ENCODE peak calls at places on chromosomes 7 and 10, in seven cellular contexts. One of them, this sample, is unnamed.

GRCh38 chr7:84372155-84372621 is 177.6 kb upstream of the SEMA3A start:
- DNase-seq in left ventricle myocardium superior: no peak
- DNase-seq in NCI-H1092 treated with DMSO at 0.1 percent for 48 hours: no peak
- DNase-seq in activated T-helper 1 cell treated with Interleukin-2 at 50 U/mL for 16 hours: no peak
- DNase-seq in fibroblast of the aortic adventitia: peak
- DNase-seq in IMR-90: peak
- DNase-seq in non-pigmented ciliary epithelial cell: peak
- DNase-seq in this sample: no peak

GRCh38 chr7:5472432-5473315 is 49.0 kb upstream of the TNRC18 start:
- DNase-seq in fibroblast of the aortic adventitia: no peak
- DNase-seq in non-pigmented ciliary epithelial cell: no peak
- DNase-seq in left ventricle myocardium superior: no peak
- DNase-seq in NCI-H1092 treated with DMSO at 0.1 percent for 48 hours: peak
- DNase-seq in activated T-helper 1 cell treated with Interleukin-2 at 50 U/mL for 16 hours: no peak
- DNase-seq in IMR-90: no peak
- DNase-seq in this sample: no peak

GRCh38 chr7:121151663-121152344 is 163.3 kb downstream of the CPED1 start:
- DNase-seq in activated T-helper 1 cell treated with Interleukin-2 at 50 U/mL for 16 hours: no peak
- DNase-seq in NCI-H1092 treated with DMSO at 0.1 percent for 48 hours: no peak
- DNase-seq in IMR-90: no peak
- DNase-seq in non-pigmented ciliary epithelial cell: no peak
- DNase-seq in fibroblast of the aortic adventitia: no peak
- DNase-seq in left ventricle myocardium superior: no peak
- DNase-seq in this sample: no peak

GRCh38 chr10:62244785-62245595 is 23.7 kb downstream of the RTKN2 start:
- DNase-seq in fibroblast of the aortic adventitia: peak
- DNase-seq in left ventricle myocardium superior: no peak
- DNase-seq in non-pigmented ciliary epithelial cell: no peak
- DNase-seq in NCI-H1092 treated with DMSO at 0.1 percent for 48 hours: peak
- DNase-seq in activated T-helper 1 cell treated with Interleukin-2 at 50 U/mL for 16 hours: peak
- DNase-seq in IMR-90: peak
- DNase-seq in this sample: no peak

GRCh38 chr10:90398551-90398950 is 459.3 kb downstream of the HTR7 start:
- DNase-seq in activated T-helper 1 cell treated with Interleukin-2 at 50 U/mL for 16 hours: no peak
- DNase-seq in left ventricle myocardium superior: no peak
- DNase-seq in IMR-90: peak
- DNase-seq in NCI-H1092 treated with DMSO at 0.1 percent for 48 hours: no peak
- DNase-seq in non-pigmented ciliary epithelial cell: no peak
- DNase-seq in fibroblast of the aortic adventitia: peak
- DNase-seq in this sample: no peak

GRCh38 chr10:89591111-89591795 is 53.8 kb downstream of the PANK1 start:
- DNase-seq in non-pigmented ciliary epithelial cell: no peak
- DNase-seq in left ventricle myocardium superior: peak
- DNase-seq in NCI-H1092 treated with DMSO at 0.1 percent for 48 hours: no peak
- DNase-seq in activated T-helper 1 cell treated with Interleukin-2 at 50 U/mL for 16 hours: no peak
- DNase-seq in IMR-90: peak
- DNase-seq in fibroblast of the aortic adventitia: no peak
- DNase-seq in this sample: no peak

GRCh38 chr10:33116293-33116697 is 158.3 kb upstream of the ITGB1 start:
- DNase-seq in NCI-H1092 treated with DMSO at 0.1 percent for 48 hours: peak
- DNase-seq in non-pigmented ciliary epithelial cell: no peak
- DNase-seq in activated T-helper 1 cell treated with Interleukin-2 at 50 U/mL for 16 hours: no peak
- DNase-seq in fibroblast of the aortic adventitia: peak
- DNase-seq in IMR-90: peak
- DNase-seq in left ventricle myocardium superior: no peak
- DNase-seq in this sample: peak

GRCh38 chr7:38920731-38921130 is 11.7 kb upstream of the VPS41 start:
- DNase-seq in activated T-helper 1 cell treated with Interleukin-2 at 50 U/mL for 16 hours: no peak
- DNase-seq in fibroblast of the aortic adventitia: no peak
- DNase-seq in non-pigmented ciliary epithelial cell: no peak
- DNase-seq in IMR-90: no peak
- DNase-seq in NCI-H1092 treated with DMSO at 0.1 percent for 48 hours: no peak
- DNase-seq in left ventricle myocardium superior: no peak
- DNase-seq in this sample: no peak

GRCh38 chr7:123748171-123748733 is 551 bp downstream of the WASL start:
- DNase-seq in IMR-90: peak
- DNase-seq in left ventricle myocardium superior: peak
- DNase-seq in fibroblast of the aortic adventitia: peak
- DNase-seq in NCI-H1092 treated with DMSO at 0.1 percent for 48 hours: peak
- DNase-seq in activated T-helper 1 cell treated with Interleukin-2 at 50 U/mL for 16 hours: peak
- DNase-seq in non-pigmented ciliary epithelial cell: no peak
- DNase-seq in this sample: no peak

GRCh38 chr7:68245688-68246087 is 1249.1 kb downstream of the TYW1 start:
- DNase-seq in left ventricle myocardium superior: no peak
- DNase-seq in NCI-H1092 treated with DMSO at 0.1 percent for 48 hours: no peak
- DNase-seq in activated T-helper 1 cell treated with Interleukin-2 at 50 U/mL for 16 hours: no peak
- DNase-seq in fibroblast of the aortic adventitia: no peak
- DNase-seq in IMR-90: no peak
- DNase-seq in non-pigmented ciliary epithelial cell: no peak
- DNase-seq in this sample: no peak

GRCh38 chr10:124565565-124566221 is 104.1 kb downstream of the LHPP start:
- DNase-seq in IMR-90: no peak
- DNase-seq in activated T-helper 1 cell treated with Interleukin-2 at 50 U/mL for 16 hours: no peak
- DNase-seq in left ventricle myocardium superior: peak
- DNase-seq in NCI-H1092 treated with DMSO at 0.1 percent for 48 hours: peak
- DNase-seq in fibroblast of the aortic adventitia: no peak
- DNase-seq in non-pigmented ciliary epithelial cell: no peak
- DNase-seq in this sample: no peak

GRCh38 chr7:151727579-151728285 is 149.2 kb downstream of the PRKAG2 start:
- DNase-seq in activated T-helper 1 cell treated with Interleukin-2 at 50 U/mL for 16 hours: no peak
- DNase-seq in left ventricle myocardium superior: peak
- DNase-seq in fibroblast of the aortic adventitia: peak
- DNase-seq in IMR-90: peak
- DNase-seq in non-pigmented ciliary epithelial cell: peak
- DNase-seq in NCI-H1092 treated with DMSO at 0.1 percent for 48 hours: no peak
- DNase-seq in this sample: no peak

GRCh38 chr7:121824276-121824675 is 48.7 kb upstream of the PTPRZ1 start:
- DNase-seq in non-pigmented ciliary epithelial cell: no peak
- DNase-seq in fibroblast of the aortic adventitia: no peak
- DNase-seq in NCI-H1092 treated with DMSO at 0.1 percent for 48 hours: no peak
- DNase-seq in IMR-90: no peak
- DNase-seq in activated T-helper 1 cell treated with Interleukin-2 at 50 U/mL for 16 hours: no peak
- DNase-seq in left ventricle myocardium superior: no peak
- DNase-seq in this sample: no peak

GRCh38 chr7:88452648-88453047 is 146.0 kb upstream of the STEAP4 start:
- DNase-seq in fibroblast of the aortic adventitia: no peak
- DNase-seq in activated T-helper 1 cell treated with Interleukin-2 at 50 U/mL for 16 hours: no peak
- DNase-seq in NCI-H1092 treated with DMSO at 0.1 percent for 48 hours: no peak
- DNase-seq in IMR-90: no peak
- DNase-seq in non-pigmented ciliary epithelial cell: no peak
- DNase-seq in left ventricle myocardium superior: no peak
- DNase-seq in this sample: no peak

GRCh38 chr10:80454526-80455460 is 683 bp downstream of the TSPAN14 start:
- DNase-seq in left ventricle myocardium superior: peak
- DNase-seq in activated T-helper 1 cell treated with Interleukin-2 at 50 U/mL for 16 hours: no peak
- DNase-seq in non-pigmented ciliary epithelial cell: no peak
- DNase-seq in NCI-H1092 treated with DMSO at 0.1 percent for 48 hours: peak
- DNase-seq in fibroblast of the aortic adventitia: peak
- DNase-seq in IMR-90: no peak
- DNase-seq in this sample: no peak

GRCh38 chr10:51965451-51965850 is 266.1 kb upstream of the CSTF2T start:
- DNase-seq in activated T-helper 1 cell treated with Interleukin-2 at 50 U/mL for 16 hours: no peak
- DNase-seq in non-pigmented ciliary epithelial cell: no peak
- DNase-seq in fibroblast of the aortic adventitia: no peak
- DNase-seq in NCI-H1092 treated with DMSO at 0.1 percent for 48 hours: no peak
- DNase-seq in left ventricle myocardium superior: no peak
- DNase-seq in IMR-90: no peak
- DNase-seq in this sample: no peak

GRCh38 chr10:14481752-14482151 is 151.0 kb upstream of the FRMD4A start:
- DNase-seq in NCI-H1092 treated with DMSO at 0.1 percent for 48 hours: no peak
- DNase-seq in IMR-90: peak
- DNase-seq in left ventricle myocardium superior: no peak
- DNase-seq in fibroblast of the aortic adventitia: no peak
- DNase-seq in non-pigmented ciliary epithelial cell: no peak
- DNase-seq in activated T-helper 1 cell treated with Interleukin-2 at 50 U/mL for 16 hours: no peak
- DNase-seq in this sample: no peak

GRCh38 chr7:54292171-54292925 is 249.8 kb upstream of the VSTM2A start:
- DNase-seq in NCI-H1092 treated with DMSO at 0.1 percent for 48 hours: no peak
- DNase-seq in IMR-90: no peak
- DNase-seq in fibroblast of the aortic adventitia: no peak
- DNase-seq in activated T-helper 1 cell treated with Interleukin-2 at 50 U/mL for 16 hours: no peak
- DNase-seq in non-pigmented ciliary epithelial cell: no peak
- DNase-seq in left ventricle myocardium superior: no peak
- DNase-seq in this sample: no peak